ENCODE peak calls at places on chromosomes 12 and 14, in five cellular contexts. F is ovary, M is heart left ventricle, U is tibial nerve, W is uterus. G is an unnamed sample.

GRCh38 chr14:86405250-86405649 is 875.3 kb downstream of the FLRT2 start:
- DNase-seq in W (no peak), U (no peak), M (no peak), F (no peak), G (no peak)

GRCh38 chr12:98397323-98398105 is 117.9 kb upstream of the TMPO start:
- DNase-seq in U (peak; percentile 66), W (peak; percentile 68), F (peak; percentile 77), M (peak; percentile 76), G (peak; percentile 86)

GRCh38 chr12:12133259-12133658 is 62.5 kb downstream of the BCL2L14 start:
- DNase-seq in W (no peak), U (no peak), F (no peak), M (no peak), G (no peak)

GRCh38 chr14:99257673-99258221 is 14.2 kb downstream of the BCL11B start:
- DNase-seq in M (no peak), U (no peak), F (no peak), W (no peak), G (no peak)

GRCh38 chr12:25585021-25585523 is 32.0 kb upstream of the LMNTD1 start:
- DNase-seq in U (peak; percentile 31), W (peak; percentile 64), F (peak; percentile 45), M (no peak), G (peak; percentile 80)

GRCh38 chr12:97875064-97875463 is 412.5 kb downstream of the RMST start:
- DNase-seq in F (no peak), U (no peak), M (no peak), W (no peak), G (no peak)

GRCh38 chr14:95662376-95663186 is 23.6 kb upstream of the TCL1B start:
- DNase-seq in F (no peak), M (no peak), U (no peak), W (no peak), G (no peak)

GRCh38 chr12:42485823-42486222 is 103.7 kb downstream of the PRICKLE1 start:
- DNase-seq in F (no peak), W (no peak), U (no peak), M (no peak), G (no peak)

GRCh38 chr14:92844220-92844619 is 50.1 kb downstream of the GOLGA5 start:
- DNase-seq in W (no peak), F (no peak), U (no peak), M (no peak), G (no peak)

GRCh38 chr14:62957562-62957961 is 87.7 kb downstream of the KCNH5 start:
- DNase-seq in F (no peak), M (no peak), U (no peak), W (no peak), G (no peak)

GRCh38 chr12:103852498-103852992 is 11.5 kb upstream of the NT5DC3 start:
- DNase-seq in F (no peak), M (no peak), U (no peak), W (no peak), G (no peak)

GRCh38 chr14:52329678-52330376 is 15.7 kb downstream of the PTGER2 start:
- DNase-seq in U (no peak), W (no peak), F (no peak), M (no peak), G (no peak)

GRCh38 chr12:106304001-106304421 is 1.5 kb downstream of the TCP11L2 start:
- DNase-seq in U (no peak), F (no peak), M (no peak), W (peak; percentile 24), G (no peak)

GRCh38 chr14:88952901-88953300 is 128.4 kb downstream of the TTC8 start:
- DNase-seq in W (no peak), F (no peak), M (no peak), U (no peak), G (no peak)

GRCh38 chr12:98352835-98353234 is 162.6 kb upstream of the TMPO start:
- DNase-seq in W (no peak), M (no peak), U (no peak), F (no peak), G (no peak)

GRCh38 chr12:87685696-87686095 is 343.5 kb downstream of the C12orf50 start:
- DNase-seq in W (no peak), F (no peak), U (no peak), M (no peak), G (no peak)

GRCh38 chr12:89417246-89417977 is 65.1 kb upstream of the DUSP6 start:
- DNase-seq in U (no peak), M (no peak), F (no peak), W (no peak), G (no peak)

GRCh38 chr14:91568626-91569025 is 58.5 kb upstream of the PPP4R3A start:
- DNase-seq in U (no peak), W (no peak), F (no peak), M (no peak), G (no peak)

GRCh38 chr14:51342226-51342625 is 102.2 kb downstream of the TMX1 start:
- DNase-seq in W (no peak), F (no peak), U (no peak), M (no peak), G (no peak)

GRCh38 chr12:54463034-54463433 is 10.4 kb downstream of the GTSF1 start:
- DNase-seq in M (no peak), U (no peak), F (no peak), W (no peak), G (peak; percentile 75)

GRCh38 chr12:10196210-10196609 is 16.5 kb upstream of the GABARAPL1 start:
- DNase-seq in W (no peak), M (no peak), U (no peak), F (no peak), G (no peak)

GRCh38 chr14:99741227-99741976 is 51.8 kb upstream of the EML1 start:
- DNase-seq in M (no peak), U (no peak), F (no peak), W (no peak), G (peak; percentile 54)

GRCh38 chr12:56361487-56362129 is 1.0 kb downstream of the APOF start:
- DNase-seq in W (no peak), F (no peak), M (no peak), U (no peak), G (peak; percentile 59)

GRCh38 chr14:69268223-69268622 is 8.3 kb downstream of the GALNT16 start:
- DNase-seq in F (no peak), M (no peak), U (no peak), W (no peak), G (no peak)

GRCh38 chr14:91229743-91230200 is 14.7 kb downstream of the GPR68 start:
- DNase-seq in U (no peak), F (no peak), W (no peak), M (no peak), G (no peak)

DNA sequence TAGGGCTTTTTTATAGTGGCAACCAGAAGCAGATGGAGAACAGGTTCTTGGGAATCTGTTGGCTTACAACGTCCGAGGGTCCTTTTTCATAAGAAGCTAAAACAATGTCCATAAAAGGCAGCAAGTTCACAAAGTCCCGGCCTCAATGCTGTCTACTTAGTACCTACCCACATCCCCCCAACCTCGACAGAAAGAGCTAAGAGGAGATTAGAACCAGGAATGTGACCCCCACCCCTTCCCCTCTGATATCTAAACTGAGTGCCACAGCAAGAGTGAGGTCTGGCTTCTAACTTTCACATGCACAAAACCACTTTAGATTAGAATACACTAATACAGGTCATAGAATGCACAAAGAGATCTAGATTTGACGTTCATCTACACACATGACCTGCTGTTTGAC is 4.5 kb downstream of the DPF3 start:
- DNase-seq in W (no peak), U (no peak), M (no peak), F (no peak), G (no peak)
- TF ChIP-seq POLR2A in W (no peak), U (no peak), M (no peak), F (no peak), G (no peak)

GRCh38 chr14:104795468-104795780 is at the start of gene AKT1:
- DNase-seq in W (no peak), M (no peak), U (no peak), F (no peak), G (no peak)
- TF ChIP-seq POLR2A in W (no peak), M (no peak), U (no peak), F (no peak), G (no peak)

DNA sequence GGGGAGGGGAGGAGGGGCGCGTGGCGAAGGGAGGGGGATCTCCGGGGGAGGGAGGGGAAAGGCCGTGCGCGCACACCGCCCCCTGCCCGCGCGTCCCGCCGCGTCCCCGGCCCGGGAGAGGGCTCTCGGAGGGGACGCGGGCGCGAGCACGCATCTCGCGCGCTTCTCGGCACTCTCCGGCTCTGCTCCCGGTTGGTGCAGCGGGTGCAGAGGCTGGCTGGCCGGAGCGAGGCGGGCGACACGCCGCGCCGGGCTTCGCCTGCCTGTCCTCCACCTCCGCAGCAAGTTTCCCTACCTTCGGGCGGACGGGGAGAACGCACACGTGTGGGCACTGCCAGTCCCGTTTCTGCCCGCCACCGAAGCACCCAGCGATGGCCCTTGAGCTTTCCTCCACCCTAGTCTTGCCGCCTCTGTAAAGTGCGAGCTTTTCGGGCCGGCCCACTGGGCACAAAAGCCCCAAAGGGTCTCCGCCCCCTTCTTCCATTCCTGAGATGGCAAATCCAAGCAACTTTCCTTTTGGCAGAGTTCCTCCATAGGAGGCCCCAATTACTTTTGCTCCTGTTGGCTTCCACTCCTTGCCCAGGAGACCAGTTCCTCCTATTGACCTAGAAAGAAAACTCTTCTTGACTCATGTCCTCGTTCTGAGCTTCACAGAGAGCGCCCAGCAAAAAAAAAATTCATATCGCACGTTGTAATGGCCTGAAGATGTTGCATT is 363 bp upstream of the CSAD start:
- DNase-seq in U (no peak), F (no peak), W (peak; percentile 70), M (peak; percentile 80), G (peak; percentile 86)
- TF ChIP-seq POLR2A in U (no peak), F (no peak), W (no peak), M (no peak), G (no peak)

DNA sequence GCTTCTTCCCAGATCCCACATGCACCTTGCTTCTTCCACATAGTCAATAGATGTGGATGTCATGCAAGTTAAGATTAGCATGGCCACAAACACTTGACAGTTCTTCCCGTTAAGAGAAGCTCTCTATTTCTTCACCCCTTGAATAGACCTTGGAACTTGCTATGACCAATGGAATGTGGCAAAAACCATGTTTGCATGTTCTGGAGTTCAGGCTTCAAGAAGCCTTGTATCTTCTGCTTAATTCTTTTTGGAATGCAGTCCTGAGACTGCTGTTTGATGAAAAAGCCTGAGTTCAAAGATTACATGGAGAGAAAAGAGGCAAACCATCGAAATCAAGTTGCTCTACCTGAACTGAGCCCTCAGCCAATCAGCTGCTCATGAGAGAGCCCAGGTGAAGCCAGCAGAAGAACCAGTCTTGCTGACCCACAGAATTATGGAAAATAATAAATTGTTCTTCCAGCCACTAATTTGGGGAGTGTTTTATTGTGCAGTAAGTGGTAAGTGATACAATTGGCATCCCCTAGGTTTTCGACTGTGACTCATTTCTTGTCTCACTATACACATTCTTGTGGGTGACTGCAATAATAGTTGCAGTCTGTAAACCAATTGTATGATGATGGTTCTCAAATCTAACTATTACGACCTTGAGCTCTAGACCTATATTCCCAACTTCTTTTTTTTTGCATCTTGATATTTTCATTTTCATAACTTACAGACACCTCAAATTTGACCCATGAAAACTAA is 12.6 kb downstream of the RASSF9 start:
- DNase-seq in F (no peak), U (no peak), M (no peak), W (no peak), G (no peak)
- TF ChIP-seq POLR2A in F (no peak), U (no peak), M (no peak), W (no peak), G (no peak)

DNA sequence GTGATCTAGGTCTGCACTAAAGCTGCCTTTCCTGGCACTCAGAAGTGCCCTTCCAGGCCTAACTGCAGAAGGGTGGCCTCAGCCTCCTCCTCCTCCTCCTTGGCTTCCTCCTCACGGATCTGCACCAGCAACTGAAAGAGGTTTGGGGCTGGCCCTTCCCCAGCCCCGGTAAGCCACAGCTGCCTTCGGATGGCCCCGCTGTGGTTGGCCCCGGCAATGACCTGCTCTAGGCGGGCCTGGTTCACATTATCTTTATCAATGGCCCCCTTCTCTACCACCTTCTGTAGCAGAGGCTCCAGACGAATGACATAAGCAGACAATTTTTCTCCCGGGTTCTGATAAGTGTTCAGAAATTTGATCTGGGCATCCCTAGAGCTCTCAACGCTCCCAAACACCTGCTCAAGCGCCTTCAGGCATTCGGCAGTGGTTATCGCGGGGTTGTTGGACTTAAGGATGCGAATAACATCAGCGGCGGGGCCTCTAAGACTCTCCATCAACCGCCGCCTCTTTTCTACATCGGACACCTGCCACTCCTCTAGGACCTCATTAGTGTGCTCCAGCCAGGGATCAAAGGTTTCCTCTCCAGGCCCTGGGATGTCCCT is 1.5 kb downstream of the PNMA1 start:
- DNase-seq in F (peak; percentile 27), M (no peak), W (no peak), U (no peak), G (no peak)
- TF ChIP-seq POLR2A in F (no peak), M (no peak), W (no peak), U (no peak), G (no peak)